ENCODE peak calls at places on chromosomes 3 and 15, in ten cellular contexts. W, A, L, Z, N, J, K, M, U and B are unnamed samples.

GRCh38 chr3:127105996-127106855 is 86.7 kb upstream of the PRR23E start:
- DNase-seq in W (no peak), A (no peak), L (no peak), Z (no peak), N (no peak), J (no peak), K (no peak), M (no peak), U (no peak), B (no peak)

GRCh38 chr3:30638685-30639412 is 32.4 kb downstream of the TGFBR2 start:
- DNase-seq in W (no peak), A (no peak), L (no peak), Z (no peak), N (no peak), J (no peak), K (no peak), M (peak; percentile 41), U (peak; percentile 39), B (no peak)

GRCh38 chr15:101525087-101525669 is 35.7 kb upstream of the PCSK6 start:
- DNase-seq in W (no peak), A (no peak), L (no peak), Z (no peak), N (no peak), J (no peak), K (no peak), M (no peak), U (no peak), B (no peak)

GRCh38 chr3:71401695-71402231 is 181.8 kb downstream of the FOXP1 start:
- DNase-seq in W (no peak), A (no peak), L (no peak), Z (no peak), N (no peak), J (no peak), K (no peak), M (no peak), U (no peak), B (no peak)

GRCh38 chr3:67329358-67329757 is 325.1 kb downstream of the SUCLG2 start:
- DNase-seq in W (no peak), A (no peak), L (no peak), Z (no peak), N (no peak), J (no peak), K (no peak), M (no peak), U (no peak), B (no peak)

GRCh38 chr15:93420050-93420452 is 331.0 kb upstream of the RGMA start:
- DNase-seq in W (no peak), A (no peak), L (no peak), Z (no peak), N (no peak), J (no peak), K (no peak), M (no peak), U (no peak), B (no peak)

GRCh38 chr3:44987318-44987717 is 11.3 kb downstream of the EXOSC7 start:
- DNase-seq in W (no peak), A (no peak), L (no peak), Z (no peak), N (no peak), J (no peak), K (no peak), M (no peak), U (no peak), B (no peak)

GRCh38 chr15:85749261-85750151 is 45.2 kb downstream of the KLHL25 start:
- DNase-seq in W (no peak), A (no peak), L (no peak), Z (no peak), N (no peak), J (peak; percentile 21), K (no peak), M (peak; percentile 58), U (peak; percentile 22), B (no peak)

GRCh38 chr15:67105065-67105951 is 39.9 kb downstream of the SMAD3 start:
- DNase-seq in W (no peak), A (peak; percentile 94), L (peak; percentile 91), Z (peak; percentile 96), N (no peak), J (no peak), K (no peak), M (peak; percentile 97), U (no peak), B (peak; percentile 61)

GRCh38 chr3:149519912-149520311 is 45.4 kb downstream of the TM4SF4 start:
- DNase-seq in W (no peak), A (peak; percentile 55), L (no peak), Z (no peak), N (no peak), J (no peak), K (no peak), M (no peak), U (no peak), B (no peak)

GRCh38 chr15:41878355-41878699 is 15.5 kb downstream of the SPTBN5 start:
- DNase-seq in W (no peak), A (no peak), L (no peak), Z (no peak), N (no peak), J (no peak), K (no peak), M (no peak), U (no peak), B (no peak)

GRCh38 chr3:161682715-161683114 is 186.1 kb downstream of the OTOL1 start:
- DNase-seq in W (no peak), A (no peak), L (no peak), Z (no peak), N (no peak), J (no peak), K (no peak), M (no peak), U (no peak), B (no peak)

GRCh38 chr3:12905316-12906071 is 64.1 kb upstream of the RPL32 start:
- DNase-seq in W (no peak), A (no peak), L (no peak), Z (no peak), N (no peak), J (no peak), K (no peak), M (no peak), U (no peak), B (no peak)

GRCh38 chr15:64673866-64674265 is 101.5 kb downstream of the RBPMS2 start:
- DNase-seq in W (no peak), A (no peak), L (no peak), Z (no peak), N (no peak), J (no peak), K (no peak), M (no peak), U (no peak), B (no peak)

GRCh38 chr15:42120285-42120684 is 25.9 kb upstream of the PLA2G4D start:
- DNase-seq in W (no peak), A (no peak), L (no peak), Z (no peak), N (no peak), J (no peak), K (no peak), M (no peak), U (no peak), B (no peak)

GRCh38 chr15:43749690-43750345 is 3.6 kb downstream of the PDIA3 start:
- DNase-seq in W (no peak), A (no peak), L (no peak), Z (no peak), N (no peak), J (no peak), K (no peak), M (no peak), U (peak; percentile 49), B (no peak)